ENCODE peak calls at places on chromosomes 4 and X, in eight cellular contexts. S, E, D, G, M, A, T and B are unnamed samples.

GRCh38 chr4:185830263-185830994 is 18.4 kb upstream of the SORBS2 start:
- DNase-seq in A (no peak), G (no peak), T (no peak), D (no peak), E (no peak), S (no peak), M (no peak), B (no peak)

GRCh38 chr4:127622621-127622922 is 10.2 kb upstream of the INTU start:
- DNase-seq in E (no peak), D (no peak), M (no peak), G (peak), T (no peak), A (no peak), S (no peak), B (no peak)

GRCh38 chr4:157128395-157128794 is 52.4 kb downstream of the GLRB start:
- DNase-seq in A (peak), D (peak), S (peak), G (no peak), T (peak), M (no peak), E (no peak), B (peak)

GRCh38 chr4:20253799-20254409 is 2.2 kb downstream of the SLIT2 start:
- DNase-seq in M (peak), D (no peak), A (peak), T (no peak), G (peak), E (no peak), S (peak), B (no peak)

GRCh38 chrX:135543924-135544323 is 23.5 kb downstream of the INTS6L start:
- DNase-seq in A (no peak), G (no peak), E (no peak), M (peak), T (no peak), D (no peak), S (peak), B (peak)

GRCh38 chr4:2929469-2929868 is 33.7 kb downstream of the NOP14 start:
- DNase-seq in M (no peak), S (no peak), G (peak), E (no peak), D (no peak), T (no peak), A (no peak), B (no peak)

GRCh38 chr4:130257271-130257670 is 1161.3 kb downstream of the C4orf33 start:
- DNase-seq in D (peak), A (peak), G (no peak), S (no peak), T (no peak), M (no peak), E (no peak), B (no peak)

GRCh38 chrX:71532078-71532752 is 689 bp upstream of the OGT start:
- DNase-seq in A (peak), E (no peak), D (no peak), S (peak), M (no peak), T (no peak), G (no peak), B (peak)

GRCh38 chr4:2958446-2958845 is 4.8 kb downstream of the NOP14 start:
- DNase-seq in S (no peak), M (no peak), T (no peak), D (peak), A (peak), G (no peak), E (no peak), B (no peak)

GRCh38 chrX:21708116-21708515 is 49.8 kb downstream of the SMPX start:
- DNase-seq in S (peak), A (no peak), D (no peak), E (no peak), T (no peak), G (no peak), M (no peak), B (peak)

GRCh38 chrX:9525511-9526248 is 60.8 kb downstream of the TBL1X start:
- DNase-seq in A (peak), M (no peak), G (no peak), E (no peak), D (no peak), T (no peak), S (no peak), B (no peak)

GRCh38 chr4:118557298-118557851 is 127.8 kb upstream of the METTL14 start:
- DNase-seq in M (no peak), G (no peak), D (peak), A (peak), T (no peak), S (no peak), E (no peak), B (peak)

GRCh38 chrX:31331045-31331444 is 259.2 kb upstream of the FTHL17 start:
- DNase-seq in D (no peak), E (no peak), G (no peak), A (peak), M (no peak), S (no peak), T (no peak), B (no peak)

GRCh38 chr4:123867910-123868587 is 471.5 kb downstream of the SPRY1 start:
- DNase-seq in D (no peak), S (no peak), G (no peak), E (no peak), A (no peak), T (no peak), M (no peak), B (no peak)

GRCh38 chr4:134668237-134668636 is 466.6 kb upstream of the PABPC4L start:
- DNase-seq in A (no peak), S (no peak), G (no peak), M (no peak), T (peak), D (no peak), E (no peak), B (no peak)

GRCh38 chr4:77921701-77922100 is 59.1 kb downstream of the MRPL1 start:
- DNase-seq in M (no peak), G (no peak), A (peak), E (no peak), S (no peak), T (peak), D (peak), B (peak)

GRCh38 chr4:11497212-11497806 is 68.6 kb upstream of the HS3ST1 start:
- DNase-seq in D (no peak), G (no peak), E (no peak), S (no peak), M (no peak), T (no peak), A (no peak), B (no peak)